ENCODE peak calls at places on chromosomes 4 and X, in four cellular contexts. One of them, this sample, is unnamed.

GRCh38 chr4:144685916-144686315 is 40.0 kb downstream of the HHIP start:
- DNase-seq in stomach: no peak
- DNase-seq in adrenal gland: no peak
- DNase-seq in neural crest cell: no peak
- DNase-seq in this sample: no peak

GRCh38 chr4:38691251-38692008 is 27.4 kb downstream of the KLF3 start:
- DNase-seq in neural crest cell: no peak
- DNase-seq in stomach: no peak
- DNase-seq in adrenal gland: no peak
- DNase-seq in this sample: no peak

GRCh38 chrX:28552322-28552721 is 34.9 kb upstream of the IL1RAPL1 start:
- DNase-seq in stomach: no peak
- DNase-seq in neural crest cell: no peak
- DNase-seq in adrenal gland: no peak
- DNase-seq in this sample: no peak

GRCh38 chr4:154313004-154313587 is 178.5 kb downstream of the DCHS2 start:
- DNase-seq in stomach: no peak
- DNase-seq in neural crest cell: no peak
- DNase-seq in adrenal gland: no peak
- DNase-seq in this sample: no peak

GRCh38 chr4:19944806-19945205 is 306.9 kb upstream of the SLIT2 start:
- DNase-seq in stomach: no peak
- DNase-seq in adrenal gland: peak; percentile 62
- DNase-seq in neural crest cell: no peak
- DNase-seq in this sample: no peak

GRCh38 chr4:89283226-89283974 is 24.2 kb downstream of the GPRIN3 start:
- DNase-seq in adrenal gland: no peak
- DNase-seq in stomach: no peak
- DNase-seq in neural crest cell: no peak
- DNase-seq in this sample: no peak

GRCh38 chr4:175394213-175394612 is 417.9 kb downstream of the GPM6A start:
- DNase-seq in stomach: no peak
- DNase-seq in neural crest cell: no peak
- DNase-seq in adrenal gland: no peak
- DNase-seq in this sample: no peak

GRCh38 chr4:145788765-145789164 is 108.8 kb downstream of the C4orf51 start:
- DNase-seq in adrenal gland: no peak
- DNase-seq in stomach: no peak
- DNase-seq in neural crest cell: no peak
- DNase-seq in this sample: no peak

GRCh38 chr4:40238700-40239548 is 42.1 kb downstream of the RHOH start:
- DNase-seq in adrenal gland: no peak
- DNase-seq in stomach: no peak
- DNase-seq in neural crest cell: no peak
- DNase-seq in this sample: no peak

DNA sequence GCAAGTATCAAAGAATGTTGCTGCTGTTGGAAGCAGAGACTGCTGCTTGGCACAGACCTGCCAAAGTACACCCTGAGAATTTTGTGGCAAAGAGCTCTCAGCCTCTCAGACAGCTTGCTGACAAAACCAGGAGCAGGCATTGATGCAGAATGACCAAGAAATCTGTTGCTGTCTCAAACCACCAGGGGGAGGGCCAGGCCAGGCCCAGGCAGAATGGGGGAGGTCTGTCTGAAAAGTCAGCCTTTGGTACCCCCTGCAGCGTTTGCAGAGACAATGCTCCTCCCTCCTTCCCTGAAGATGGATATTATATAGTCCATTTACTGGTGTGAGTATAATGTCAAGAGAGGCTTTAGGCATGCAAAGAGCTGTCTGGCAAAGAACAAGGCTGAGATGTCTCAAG is 52.9 kb upstream of the TRPC5OS start:
- DNase-seq in stomach: no peak
- DNase-seq in adrenal gland: no peak
- DNase-seq in neural crest cell: peak; percentile 35
- DNase-seq in this sample: no peak
- TF ChIP-seq CTCF in stomach: no peak
- TF ChIP-seq CTCF in adrenal gland: no peak
- TF ChIP-seq CTCF in neural crest cell: peak; percentile 64
- TF ChIP-seq CTCF in this sample: peak; percentile 42

DNA sequence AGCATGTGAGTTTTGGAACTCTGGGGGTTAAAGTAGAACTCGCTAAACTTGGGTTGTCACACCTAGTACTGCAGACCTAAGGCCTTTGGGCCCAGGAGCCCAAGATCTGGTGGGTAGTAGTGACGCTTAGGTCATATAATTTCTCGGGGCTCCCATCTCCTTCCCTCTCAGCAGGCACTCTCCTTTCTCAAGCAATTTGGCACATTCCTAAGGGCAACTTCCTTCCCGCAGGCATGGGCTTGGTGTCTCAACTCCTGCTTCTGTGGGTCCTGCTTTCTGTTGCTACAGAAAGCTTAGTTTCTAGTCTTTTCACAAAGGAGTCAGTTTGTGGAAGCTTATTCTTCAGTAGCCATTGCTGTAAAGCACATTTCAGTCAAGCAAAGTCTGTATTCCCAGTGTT is 10.4 kb upstream of the EDA start:
- DNase-seq in adrenal gland: no peak
- DNase-seq in stomach: no peak
- DNase-seq in neural crest cell: no peak
- DNase-seq in this sample: no peak
- TF ChIP-seq CTCF in adrenal gland: no peak
- TF ChIP-seq CTCF in stomach: no peak
- TF ChIP-seq CTCF in neural crest cell: no peak
- TF ChIP-seq CTCF in this sample: no peak

DNA sequence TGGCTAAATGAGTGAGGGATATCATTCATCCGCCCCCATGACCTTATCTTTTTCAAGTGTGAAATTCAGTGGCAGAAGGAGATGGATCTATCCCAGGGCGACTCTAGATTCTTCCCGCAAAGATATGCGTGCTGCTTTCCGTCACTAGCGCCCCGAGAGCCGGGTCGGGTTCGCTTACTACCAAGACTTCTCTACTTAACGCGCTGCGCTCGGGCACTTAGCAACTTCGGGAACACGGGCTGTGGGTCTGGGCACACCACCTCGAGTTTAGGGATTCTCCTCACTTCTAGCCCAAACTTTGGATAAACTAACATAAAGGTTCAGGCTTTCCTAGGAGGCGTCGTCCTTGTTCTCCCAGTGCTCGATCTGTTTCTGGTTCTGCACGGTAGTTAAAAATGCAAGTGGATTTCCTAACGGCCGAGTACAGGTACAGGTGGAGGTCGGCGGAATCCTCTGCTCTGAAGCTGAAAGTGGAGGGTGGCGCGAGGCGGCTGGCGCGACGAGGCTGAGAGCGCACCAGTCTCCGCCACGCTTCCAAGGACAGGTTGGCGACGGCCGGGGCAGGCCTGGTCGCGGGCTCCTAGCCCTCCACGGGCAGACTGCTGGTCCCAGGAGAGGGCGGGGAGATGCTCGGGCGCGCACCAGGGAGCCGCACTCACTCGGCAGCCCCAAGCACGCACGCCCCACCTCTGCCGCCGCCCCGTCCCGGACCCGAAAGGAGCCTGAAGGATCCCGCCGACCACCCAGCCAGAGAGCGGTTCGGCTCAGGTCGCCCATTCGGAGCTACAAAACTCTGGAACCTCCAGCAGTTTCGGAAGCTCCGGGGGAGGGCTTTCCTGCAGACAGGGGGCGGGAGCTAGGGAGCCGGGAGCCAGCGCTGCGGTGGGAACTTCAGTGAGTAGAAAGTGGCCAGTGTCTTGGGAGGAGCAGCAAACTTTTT is 100.8 kb upstream of the TENM3 start:
- DNase-seq in adrenal gland: peak; percentile 44
- DNase-seq in stomach: no peak
- DNase-seq in neural crest cell: peak; percentile 31
- DNase-seq in this sample: peak; percentile 29
- TF ChIP-seq CTCF in adrenal gland: no peak
- TF ChIP-seq CTCF in stomach: no peak
- TF ChIP-seq CTCF in neural crest cell: no peak
- TF ChIP-seq CTCF in this sample: no peak

DNA sequence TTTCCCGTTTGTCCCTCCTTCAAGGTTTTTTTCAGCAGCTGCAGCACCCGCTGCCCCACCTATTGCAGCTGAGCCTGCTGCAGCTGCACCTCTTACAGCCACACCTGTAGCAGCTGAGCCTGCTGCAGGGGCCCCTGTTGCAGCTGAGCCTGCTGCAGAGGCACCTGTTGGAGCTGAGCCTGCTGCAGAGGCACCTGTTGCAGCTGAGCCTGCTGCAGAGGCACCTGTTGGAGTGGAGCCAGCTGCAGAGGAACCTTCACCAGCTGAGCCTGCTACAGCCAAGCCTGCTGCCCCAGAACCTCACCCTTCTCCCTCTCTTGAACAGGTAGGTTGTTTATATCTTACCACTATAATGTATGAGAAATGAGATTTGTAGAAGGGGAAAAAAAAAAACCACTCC is 4.5 kb downstream of the PRR27 start:
- DNase-seq in neural crest cell: no peak
- DNase-seq in stomach: peak; percentile 66
- DNase-seq in adrenal gland: no peak
- DNase-seq in this sample: no peak
- TF ChIP-seq CTCF in neural crest cell: no peak
- TF ChIP-seq CTCF in stomach: no peak
- TF ChIP-seq CTCF in adrenal gland: no peak
- TF ChIP-seq CTCF in this sample: no peak

DNA sequence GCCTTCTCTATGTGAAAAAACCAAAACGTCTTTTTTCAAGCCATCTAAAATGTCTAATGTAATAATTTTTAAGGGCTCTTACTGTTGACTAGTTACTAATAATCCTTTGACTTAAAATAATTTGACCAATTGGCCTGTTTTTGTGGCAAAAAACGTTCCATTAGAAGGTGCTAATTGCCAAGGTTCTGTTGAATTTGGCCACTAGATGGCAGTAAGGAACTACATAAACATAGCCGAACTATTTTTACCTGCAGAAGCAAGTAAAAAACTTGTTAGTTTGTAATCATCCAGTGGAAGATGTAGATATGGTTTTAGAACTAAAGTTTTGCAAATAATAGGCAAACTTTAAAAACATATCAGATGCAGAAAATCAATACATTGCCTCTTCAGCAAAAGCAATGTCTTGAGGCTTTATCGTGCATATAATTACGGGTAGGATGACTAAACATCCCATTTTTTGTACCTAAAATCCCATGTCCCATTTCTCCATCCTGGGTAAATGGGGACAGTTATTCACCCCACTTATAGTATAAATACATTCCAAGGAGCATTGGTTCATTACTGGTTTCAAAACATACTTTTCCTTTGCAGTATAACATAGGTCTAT is 57.6 kb downstream of the PROM1 start:
- DNase-seq in stomach: no peak
- DNase-seq in adrenal gland: no peak
- DNase-seq in neural crest cell: peak; percentile 25
- DNase-seq in this sample: peak; percentile 60
- TF ChIP-seq CTCF in stomach: peak; percentile 39
- TF ChIP-seq CTCF in adrenal gland: peak; percentile 76
- TF ChIP-seq CTCF in neural crest cell: peak; percentile 95
- TF ChIP-seq CTCF in this sample: peak; percentile 51